ENCODE peak calls at places on chromosome 9, in seven cellular contexts. N is lower leg skin, K is AG04450, O is GM12891, D is uterus, M is heart right ventricle, G is colonic mucosa. J is an unnamed sample.

GRCh38 chr9:130458804-130459067 is 14.0 kb downstream of the ASS1 start:
- DNase-seq in M (no peak), N (no peak), O (no peak), D (no peak), K (no peak), G (no peak), J (no peak)

GRCh38 chr9:15735083-15735974 is 182.5 kb downstream of the CCDC171 start:
- DNase-seq in N (peak; percentile 35), O (no peak), G (no peak), M (no peak), K (peak; percentile 79), D (no peak), J (peak; percentile 45)

GRCh38 chr9:133158695-133159094 is 5.0 kb downstream of the GBGT1 start:
- DNase-seq in G (peak; percentile 14), N (no peak), K (no peak), M (no peak), D (no peak), O (no peak), J (no peak)

GRCh38 chr9:32218100-32218767 is 166.2 kb upstream of the ACO1 start:
- DNase-seq in N (no peak), K (no peak), M (no peak), O (peak; percentile 6), G (no peak), D (no peak), J (no peak)

GRCh38 chr9:137764171-137764671 is 113.4 kb upstream of the CACNA1B start:
- DNase-seq in O (no peak), N (no peak), D (no peak), G (no peak), M (no peak), K (no peak), J (no peak)

GRCh38 chr9:95808001-95808400 is 67.5 kb upstream of the ERCC6L2 start:
- DNase-seq in D (no peak), K (no peak), N (no peak), G (no peak), O (no peak), M (no peak), J (no peak)

GRCh38 chr9:105950894-105951293 is 256.6 kb downstream of the TMEM38B start:
- DNase-seq in M (no peak), G (no peak), O (no peak), D (no peak), N (no peak), K (no peak), J (no peak)

GRCh38 chr9:105401651-105402050 is 46.2 kb upstream of the FSD1L start:
- DNase-seq in M (no peak), D (no peak), O (no peak), K (no peak), N (no peak), G (no peak), J (no peak)

GRCh38 chr9:100856238-100856637 is 172.3 kb upstream of the PLPPR1 start:
- DNase-seq in D (no peak), M (no peak), G (no peak), O (no peak), N (no peak), K (no peak), J (no peak)

GRCh38 chr9:15104826-15105420 is 194.7 kb upstream of the FREM1 start:
- DNase-seq in G (peak; percentile 33), O (peak; percentile 13), K (peak; percentile 4), N (no peak), M (peak; percentile 20), D (no peak), J (no peak)

GRCh38 chr9:96136992-96137665 is 164.8 kb downstream of the HSD17B3 start:
- DNase-seq in O (peak; percentile 60), N (peak; percentile 38), D (no peak), G (peak; percentile 66), K (peak; percentile 47), M (no peak), J (peak; percentile 78)

GRCh38 chr9:128637656-128638055 is 19.0 kb downstream of the DYNC2I2 start:
- DNase-seq in K (peak; percentile 13), D (no peak), G (no peak), O (no peak), N (no peak), M (no peak), J (no peak)

J was measured in SJSA1.